ENCODE peak calls at places on chromosomes 3 and 15, in five cellular contexts. W is OCI-LY7, U is endothelial cell of umbilical vein, M is mammary epithelial cell, S is neuronal stem cell. L is an unnamed sample.

GRCh38 chr3:123111640-123112039 is 44.8 kb downstream of the PDIA5 start:
- DNase-seq in M (no peak), W (no peak), U (no peak), S (no peak), L (no peak)

GRCh38 chr3:150410311-150411105 is 2.4 kb downstream of the TSC22D2 start:
- DNase-seq in M (peak), S (no peak), U (peak), W (peak), L (peak)

GRCh38 chr3:191020730-191021405 is 158.4 kb upstream of the GMNC start:
- DNase-seq in S (no peak), W (no peak), M (no peak), U (no peak), L (no peak)

GRCh38 chr3:34669490-34669889 is 871.1 kb downstream of the PDCD6IP start:
- DNase-seq in M (no peak), S (no peak), W (no peak), U (no peak), L (no peak)

GRCh38 chr3:62723171-62723570 is 152.0 kb downstream of the CADPS start:
- DNase-seq in U (no peak), W (peak), M (no peak), S (no peak), L (no peak)

GRCh38 chr3:23159929-23160328 is 43.2 kb upstream of the UBE2E2 start:
- DNase-seq in U (peak), W (no peak), M (peak), S (no peak), L (peak)

GRCh38 chr3:58627941-58628340 is 38.6 kb downstream of the FAM3D start:
- DNase-seq in M (no peak), W (no peak), U (peak), S (no peak), L (no peak)

GRCh38 chr3:29363110-29363509 is 82.2 kb downstream of the RBMS3 start:
- DNase-seq in W (no peak), S (no peak), U (no peak), M (no peak), L (no peak)

GRCh38 chr3:50674349-50675178 is at the start of gene DOCK3:
- DNase-seq in M (peak), S (peak), W (no peak), U (peak), L (peak)

GRCh38 chr15:100338971-100339444 is 2.8 kb downstream of the ADAMTS17 start:
- DNase-seq in U (peak), W (peak), M (peak), S (peak), L (no peak)

GRCh38 chr15:61447981-61448380 is 218.9 kb upstream of the RORA start:
- DNase-seq in S (no peak), M (no peak), U (no peak), W (no peak), L (no peak)

GRCh38 chr3:176087066-176087697 is 1110.1 kb downstream of the TBL1XR1 start:
- DNase-seq in S (no peak), U (no peak), W (no peak), M (no peak), L (no peak)

GRCh38 chr15:47924381-47924780 is 196.4 kb upstream of the SLC24A5 start:
- DNase-seq in W (no peak), S (no peak), U (no peak), M (no peak), L (no peak)

GRCh38 chr15:74541494-74542191 is 623 bp downstream of the ARID3B start:
- DNase-seq in S (peak), W (peak), M (peak), U (peak), L (peak)

GRCh38 chr15:99105516-99106341 is 849 bp downstream of the SYNM start:
- DNase-seq in U (peak), M (peak), W (peak), S (peak), L (peak)

GRCh38 chr15:79164465-79164864 is 73.9 kb upstream of the RASGRF1 start:
- DNase-seq in S (no peak), U (no peak), M (no peak), W (no peak), L (no peak)

GRCh38 chr15:73766598-73766997 is 13.4 kb upstream of the INSYN1 start:
- DNase-seq in S (no peak), W (no peak), U (no peak), M (no peak), L (no peak)

GRCh38 chr3:193805448-193805847 is 212.4 kb downstream of the OPA1 start:
- DNase-seq in S (no peak), W (no peak), U (peak), M (peak), L (peak)

DNA sequence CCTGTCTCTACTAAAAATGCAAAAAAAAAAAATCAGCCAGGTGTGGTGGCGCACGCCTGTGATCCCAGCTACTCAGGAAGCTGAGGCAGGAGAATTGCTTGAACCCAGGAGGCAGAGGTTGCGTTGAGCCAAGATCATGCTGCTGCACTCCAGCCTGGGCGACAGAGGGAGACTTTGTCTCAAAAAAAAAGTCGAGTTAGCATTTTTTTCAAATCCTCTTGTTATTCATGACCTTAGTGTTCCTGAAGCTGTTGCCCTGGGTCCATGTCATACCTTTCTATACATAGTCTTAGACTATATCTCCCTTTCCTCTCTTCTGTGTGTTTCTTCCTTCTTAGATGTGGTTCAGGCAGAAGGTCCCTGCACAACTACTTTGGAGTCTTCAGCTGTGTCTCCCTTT is 6.4 kb downstream of the FMN1 start:
- DNase-seq in S (no peak), W (peak), U (no peak), M (no peak), L (no peak)
- H3K4me2 ChIP-seq in S (no peak), W (peak), U (no peak), M (no peak), L (no peak)

GRCh38 chr3:143228405-143228804 is 108.8 kb downstream of the CHST2 start:
- DNase-seq in W (no peak), M (no peak), S (no peak), U (no peak), L (no peak)
- H3K4me3 ChIP-seq in W (no peak), M (no peak), S (no peak), U (no peak), L (no peak)

GRCh38 chr3:101810023-101810415 is 31.0 kb downstream of the NXPE3 start:
- DNase-seq in W (no peak), U (no peak), M (no peak), S (no peak), L (peak)
- H3K4me2 ChIP-seq in W (no peak), U (peak), M (no peak), S (no peak), L (no peak)

DNA sequence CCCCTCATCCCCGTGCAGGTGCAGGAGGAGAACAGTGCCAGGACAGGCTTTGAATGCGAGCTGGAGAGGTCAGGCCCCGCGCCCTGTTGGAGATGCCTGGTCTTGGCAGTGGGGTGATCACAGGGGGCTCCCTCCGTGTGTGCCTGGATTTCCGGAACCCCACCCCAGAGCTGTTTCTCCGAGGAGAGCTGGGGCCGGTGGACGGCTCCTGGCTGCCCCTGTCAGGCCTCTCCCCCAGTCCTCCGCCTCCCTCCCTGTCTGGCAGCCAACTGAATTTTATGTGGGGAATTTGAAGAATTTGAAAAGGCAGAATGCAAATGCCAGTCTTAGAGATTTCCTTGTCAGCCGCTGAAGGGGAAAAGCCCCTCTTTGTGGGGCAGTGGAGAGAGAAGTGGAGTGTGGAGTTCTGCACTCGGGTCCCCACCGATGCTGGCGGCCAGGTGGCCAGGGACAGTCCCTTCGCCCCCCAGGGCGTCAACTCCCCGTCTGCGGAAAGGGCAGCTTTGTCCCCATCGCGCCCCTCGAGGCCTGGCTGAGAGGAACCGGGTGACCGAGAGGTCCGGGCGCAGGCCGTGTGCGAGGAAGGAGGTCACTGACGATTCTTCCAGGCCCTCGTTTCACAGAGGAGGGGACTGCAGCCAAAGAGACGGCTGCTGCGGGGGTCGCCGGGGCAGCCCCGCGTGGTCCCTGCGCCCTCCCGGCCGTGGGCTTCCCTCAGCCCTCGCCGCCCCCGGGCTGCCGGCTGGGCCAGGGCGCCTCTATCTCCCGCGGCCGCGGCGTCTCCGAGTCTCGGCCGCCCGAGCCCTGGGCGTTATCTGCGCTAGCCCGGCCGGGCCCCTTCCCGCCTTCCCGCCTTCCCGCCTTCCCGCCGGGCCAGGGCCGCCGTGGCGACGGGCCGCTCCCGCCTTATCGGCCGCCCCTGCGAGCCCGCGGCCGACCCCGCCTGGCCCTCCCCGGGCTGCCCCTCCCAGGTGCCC is 56.0 kb upstream of the LCTL start:
- DNase-seq in U (no peak), W (no peak), S (peak), M (no peak), L (no peak)
- H3K4me3 ChIP-seq in U (no peak), W (no peak), S (no peak), M (no peak), L (no peak)

L was measured in mesenchymal stem cell.